ENCODE peak calls at places on chromosomes 7 and 10, in five cellular contexts. One of them, this sample, is unnamed.

GRCh38 chr10:31669367-31669766 is 259.3 kb downstream of the ARHGAP12 start:
- DNase-seq in breast epithelium: peak; percentile 33
- DNase-seq in mesendoderm: no peak
- DNase-seq in RWPE2: no peak
- DNase-seq in hepatocyte: no peak
- DNase-seq in this sample: peak; percentile 27

GRCh38 chr10:90313548-90314325 is 544.1 kb downstream of the HTR7 start:
- DNase-seq in breast epithelium: no peak
- DNase-seq in mesendoderm: peak; percentile 52
- DNase-seq in RWPE2: no peak
- DNase-seq in hepatocyte: no peak
- DNase-seq in this sample: no peak

GRCh38 chr7:36283711-36284130 is 105.9 kb upstream of the ANLN start:
- DNase-seq in breast epithelium: no peak
- DNase-seq in mesendoderm: no peak
- DNase-seq in RWPE2: peak; percentile 59
- DNase-seq in hepatocyte: no peak
- DNase-seq in this sample: peak; percentile 38

GRCh38 chr7:130099331-130099730 is 29.0 kb downstream of the KLHDC10 start:
- DNase-seq in breast epithelium: no peak
- DNase-seq in mesendoderm: peak; percentile 13
- DNase-seq in RWPE2: no peak
- DNase-seq in hepatocyte: no peak
- DNase-seq in this sample: no peak

GRCh38 chr7:81333536-81333935 is 414.7 kb upstream of the SEMA3C start:
- DNase-seq in breast epithelium: no peak
- DNase-seq in mesendoderm: no peak
- DNase-seq in RWPE2: no peak
- DNase-seq in hepatocyte: no peak
- DNase-seq in this sample: no peak

GRCh38 chr10:44016589-44017482 is 368.1 kb downstream of the CXCL12 start:
- DNase-seq in breast epithelium: no peak
- DNase-seq in mesendoderm: no peak
- DNase-seq in RWPE2: no peak
- DNase-seq in hepatocyte: no peak
- DNase-seq in this sample: no peak

GRCh38 chr10:20817646-20818045 is 79.5 kb downstream of the NEBL start:
- DNase-seq in breast epithelium: no peak
- DNase-seq in mesendoderm: peak; percentile 12
- DNase-seq in RWPE2: no peak
- DNase-seq in hepatocyte: no peak
- DNase-seq in this sample: no peak

GRCh38 chr7:96178581-96178980 is 143.3 kb downstream of the SLC25A13 start:
- DNase-seq in breast epithelium: no peak
- DNase-seq in mesendoderm: peak; percentile 86
- DNase-seq in RWPE2: no peak
- DNase-seq in hepatocyte: no peak
- DNase-seq in this sample: no peak

GRCh38 chr10:61541960-61542359 is 88.8 kb upstream of the TMEM26 start:
- DNase-seq in breast epithelium: no peak
- DNase-seq in mesendoderm: no peak
- DNase-seq in RWPE2: no peak
- DNase-seq in hepatocyte: no peak
- DNase-seq in this sample: no peak

GRCh38 chr7:98049034-98049433 is 57.6 kb upstream of the LMTK2 start:
- DNase-seq in breast epithelium: peak; percentile 86
- DNase-seq in mesendoderm: peak; percentile 94
- DNase-seq in RWPE2: peak; percentile 85
- DNase-seq in hepatocyte: no peak
- DNase-seq in this sample: no peak

GRCh38 chr7:131013716-131014115 is 279.7 kb upstream of the KLF14 start:
- DNase-seq in breast epithelium: no peak
- DNase-seq in mesendoderm: no peak
- DNase-seq in RWPE2: no peak
- DNase-seq in hepatocyte: no peak
- DNase-seq in this sample: no peak

GRCh38 chr7:108592633-108593277 is 23.1 kb downstream of the DNAJB9 start:
- DNase-seq in breast epithelium: no peak
- DNase-seq in mesendoderm: no peak
- DNase-seq in RWPE2: no peak
- DNase-seq in hepatocyte: peak; percentile 45
- DNase-seq in this sample: no peak

GRCh38 chr7:114100810-114101209 is 182.0 kb upstream of the PPP1R3A start:
- DNase-seq in breast epithelium: no peak
- DNase-seq in mesendoderm: no peak
- DNase-seq in RWPE2: no peak
- DNase-seq in hepatocyte: peak; percentile 8
- DNase-seq in this sample: no peak

GRCh38 chr10:8056891-8057331 is 2.4 kb downstream of the GATA3 start:
- DNase-seq in breast epithelium: no peak
- DNase-seq in mesendoderm: no peak
- DNase-seq in RWPE2: no peak
- DNase-seq in hepatocyte: no peak
- DNase-seq in this sample: no peak

GRCh38 chr10:122590158-122590557 is 29.6 kb downstream of the DMBT1 start:
- DNase-seq in breast epithelium: no peak
- DNase-seq in mesendoderm: no peak
- DNase-seq in RWPE2: no peak
- DNase-seq in hepatocyte: no peak
- DNase-seq in this sample: no peak

GRCh38 chr7:125444864-125445263 is 515.2 kb upstream of the POT1 start:
- DNase-seq in breast epithelium: no peak
- DNase-seq in mesendoderm: no peak
- DNase-seq in RWPE2: no peak
- DNase-seq in hepatocyte: no peak
- DNase-seq in this sample: no peak

GRCh38 chr7:70557281-70557680 is 574.7 kb upstream of the GALNT17 start:
- DNase-seq in breast epithelium: no peak
- DNase-seq in mesendoderm: no peak
- DNase-seq in RWPE2: no peak
- DNase-seq in hepatocyte: no peak
- DNase-seq in this sample: no peak

GRCh38 chr7:92412745-92413144 is 34.5 kb upstream of the GATAD1 start:
- DNase-seq in breast epithelium: no peak
- DNase-seq in mesendoderm: no peak
- DNase-seq in RWPE2: no peak
- DNase-seq in hepatocyte: no peak
- DNase-seq in this sample: no peak

GRCh38 chr10:110723224-110723891 is 79.2 kb downstream of the RBM20 start:
- DNase-seq in breast epithelium: no peak
- DNase-seq in mesendoderm: no peak
- DNase-seq in RWPE2: no peak
- DNase-seq in hepatocyte: no peak
- DNase-seq in this sample: no peak

GRCh38 chr7:55556492-55556891 is 15.8 kb downstream of the VOPP1 start:
- DNase-seq in breast epithelium: no peak
- DNase-seq in mesendoderm: no peak
- DNase-seq in RWPE2: no peak
- DNase-seq in hepatocyte: no peak
- DNase-seq in this sample: no peak

GRCh38 chr7:55553087-55553345 is 19.3 kb downstream of the VOPP1 start:
- DNase-seq in breast epithelium: no peak
- DNase-seq in mesendoderm: no peak
- DNase-seq in RWPE2: no peak
- DNase-seq in hepatocyte: no peak
- DNase-seq in this sample: no peak

GRCh38 chr7:55554055-55554454 is 18.2 kb downstream of the VOPP1 start:
- DNase-seq in breast epithelium: no peak
- DNase-seq in mesendoderm: no peak
- DNase-seq in RWPE2: no peak
- DNase-seq in hepatocyte: no peak
- DNase-seq in this sample: no peak

GRCh38 chr7:55556031-55556430 is 16.3 kb downstream of the VOPP1 start:
- DNase-seq in breast epithelium: no peak
- DNase-seq in mesendoderm: no peak
- DNase-seq in RWPE2: no peak
- DNase-seq in hepatocyte: no peak
- DNase-seq in this sample: no peak

GRCh38 chr7:55555160-55555559 is 17.1 kb downstream of the VOPP1 start:
- DNase-seq in breast epithelium: no peak
- DNase-seq in mesendoderm: no peak
- DNase-seq in RWPE2: no peak
- DNase-seq in hepatocyte: no peak
- DNase-seq in this sample: no peak
- H3K27ac ChIP-seq in breast epithelium: no peak overlapping the region
- H3K27ac ChIP-seq in mesendoderm: no peak overlapping the region
- H3K27ac ChIP-seq in RWPE2: no peak overlapping the region
- H3K27ac ChIP-seq in hepatocyte: no peak overlapping the region
- H3K27ac ChIP-seq in this sample: no peak overlapping the region

GRCh38 chr10:78545756-78546155 is 512.1 kb downstream of the RPS24 start:
- DNase-seq in breast epithelium: no peak
- DNase-seq in mesendoderm: peak; percentile 55
- DNase-seq in RWPE2: no peak
- DNase-seq in hepatocyte: no peak
- DNase-seq in this sample: no peak
- H3K27ac ChIP-seq in breast epithelium: no peak overlapping the region
- H3K27ac ChIP-seq in mesendoderm: no peak overlapping the region
- H3K27ac ChIP-seq in RWPE2: no peak overlapping the region
- H3K27ac ChIP-seq in hepatocyte: no peak overlapping the region
- H3K27ac ChIP-seq in this sample: no peak overlapping the region

GRCh38 chr7:100438172-100438571 is 1.9 kb upstream of the PPP1R35 start:
- DNase-seq in breast epithelium: no peak
- DNase-seq in mesendoderm: no peak
- DNase-seq in RWPE2: no peak
- DNase-seq in hepatocyte: no peak
- DNase-seq in this sample: no peak

GRCh38 chr7:100435401-100436304 is 644 bp downstream of the PPP1R35 start:
- DNase-seq in breast epithelium: no peak
- DNase-seq in mesendoderm: peak; percentile 54
- DNase-seq in RWPE2: no peak
- DNase-seq in hepatocyte: peak; percentile 68
- DNase-seq in this sample: peak; percentile 66

GRCh38 chr7:100434297-100435144 is 1.8 kb downstream of the PPP1R35 start:
- DNase-seq in breast epithelium: no peak
- DNase-seq in mesendoderm: no peak
- DNase-seq in RWPE2: no peak
- DNase-seq in hepatocyte: no peak
- DNase-seq in this sample: no peak

GRCh38 chr7:100433592-100434296 is 2.6 kb downstream of the PPP1R35 start:
- DNase-seq in breast epithelium: no peak
- DNase-seq in mesendoderm: no peak
- DNase-seq in RWPE2: no peak
- DNase-seq in hepatocyte: no peak
- DNase-seq in this sample: no peak

DNA sequence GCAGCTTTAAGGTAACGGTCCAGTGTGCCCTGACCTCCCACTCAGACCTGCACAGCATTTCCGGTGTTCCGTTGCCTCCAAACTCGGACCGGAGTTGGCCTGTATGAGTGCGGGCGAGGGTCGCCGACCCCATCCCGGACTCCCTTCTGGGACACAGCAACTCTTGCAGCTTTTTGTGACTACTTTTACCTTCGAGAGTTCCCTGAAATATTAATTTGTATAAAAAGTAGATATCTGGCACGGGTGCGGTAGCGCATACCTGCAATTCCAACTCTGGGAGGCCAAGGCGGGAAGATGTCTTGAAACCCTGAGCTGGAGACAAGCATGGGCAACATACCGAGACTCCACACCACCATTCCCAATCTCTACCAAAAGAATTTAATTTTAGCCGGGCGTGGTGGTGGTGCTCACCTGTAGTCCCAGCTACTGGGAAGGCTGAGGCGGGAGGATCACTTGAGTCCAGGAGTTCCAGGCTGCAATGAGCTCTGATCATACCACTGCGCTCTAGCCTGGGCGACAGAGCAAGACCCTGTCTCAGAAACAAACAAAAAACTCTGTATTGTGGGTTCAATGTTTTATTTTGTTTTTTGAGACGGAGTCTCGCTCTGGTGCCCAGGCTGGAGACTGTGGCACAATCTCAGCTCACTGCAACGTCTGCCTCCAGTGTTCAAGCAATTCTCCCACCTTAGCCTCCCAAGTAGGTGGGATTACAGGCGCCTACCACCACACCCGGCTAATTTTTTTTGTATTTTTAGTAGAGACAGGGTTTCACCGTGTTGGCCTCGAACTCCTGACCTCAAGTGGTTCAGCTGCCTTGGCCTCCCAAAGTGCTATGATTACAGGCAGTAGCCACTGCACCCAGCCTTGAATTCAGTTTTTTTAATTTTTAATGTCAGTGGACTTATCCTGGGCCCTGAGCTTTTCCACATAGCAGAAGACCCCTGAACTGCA is 1.1 kb upstream of the PPP1R35 start:
- DNase-seq in breast epithelium: no peak
- DNase-seq in mesendoderm: no peak
- DNase-seq in RWPE2: no peak
- DNase-seq in hepatocyte: no peak
- DNase-seq in this sample: no peak
- H3K27ac ChIP-seq in breast epithelium: peak overlapping the region; percentile 100
- H3K27ac ChIP-seq in mesendoderm: no peak overlapping the region
- H3K27ac ChIP-seq in RWPE2: peak overlapping the region; percentile 87
- H3K27ac ChIP-seq in hepatocyte: peak overlapping the region; percentile 74
- H3K27ac ChIP-seq in this sample: no peak overlapping the region

GRCh38 chr10:130195746-130196294 is 59.6 kb downstream of the GLRX3 start:
- DNase-seq in breast epithelium: no peak
- DNase-seq in mesendoderm: no peak
- DNase-seq in RWPE2: no peak
- DNase-seq in hepatocyte: no peak
- DNase-seq in this sample: no peak

GRCh38 chr10:130193493-130194193 is 57.5 kb downstream of the GLRX3 start:
- DNase-seq in breast epithelium: no peak
- DNase-seq in mesendoderm: peak; percentile 48
- DNase-seq in RWPE2: no peak
- DNase-seq in hepatocyte: no peak
- DNase-seq in this sample: no peak

GRCh38 chr10:130193033-130193432 is 56.8 kb downstream of the GLRX3 start:
- DNase-seq in breast epithelium: no peak
- DNase-seq in mesendoderm: no peak
- DNase-seq in RWPE2: no peak
- DNase-seq in hepatocyte: no peak
- DNase-seq in this sample: no peak

GRCh38 chr10:130194991-130195645 is 58.9 kb downstream of the GLRX3 start:
- DNase-seq in breast epithelium: no peak
- DNase-seq in mesendoderm: no peak
- DNase-seq in RWPE2: no peak
- DNase-seq in hepatocyte: no peak
- DNase-seq in this sample: no peak

DNA sequence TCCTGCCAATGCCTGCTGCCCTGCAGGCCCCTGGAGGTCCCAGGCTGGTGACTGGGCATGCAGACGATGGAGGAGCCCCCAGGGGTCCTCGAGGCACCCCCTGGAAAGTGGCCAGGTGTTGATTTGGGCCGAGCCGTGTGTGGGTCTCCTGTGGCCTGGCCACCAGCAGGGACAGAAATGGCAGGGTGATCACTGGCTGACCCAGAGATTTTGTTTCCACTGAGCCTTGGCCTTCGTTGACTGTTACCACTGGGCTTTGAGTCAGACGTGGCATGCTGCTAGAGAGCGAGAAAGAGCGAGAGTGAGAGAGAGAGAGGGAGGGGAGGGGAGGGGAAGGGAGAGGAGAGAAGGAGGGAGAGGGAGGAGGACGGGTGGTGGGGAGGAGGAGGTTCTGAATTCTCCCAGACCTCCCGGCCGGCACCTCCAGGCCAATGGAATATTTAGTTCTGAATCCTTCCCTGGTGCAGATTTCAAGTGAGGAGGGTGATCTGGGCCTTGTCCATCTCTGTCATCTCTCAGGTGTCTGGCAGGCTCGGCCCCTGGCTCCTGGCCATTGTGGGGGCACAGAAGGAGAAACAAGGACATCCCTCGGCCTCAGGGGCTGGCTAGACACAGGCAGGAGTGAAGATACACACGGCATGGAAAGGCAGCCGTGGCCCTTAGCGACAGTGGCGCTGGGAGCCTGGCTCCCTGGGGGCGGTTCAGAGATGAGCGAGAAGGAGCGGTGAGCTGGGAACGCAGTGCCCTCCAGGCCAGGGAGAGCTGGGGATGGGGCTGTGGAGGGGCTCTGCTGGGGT is 58.2 kb downstream of the GLRX3 start:
- DNase-seq in breast epithelium: no peak
- DNase-seq in mesendoderm: no peak
- DNase-seq in RWPE2: no peak
- DNase-seq in hepatocyte: no peak
- DNase-seq in this sample: no peak
- H3K27ac ChIP-seq in breast epithelium: no peak overlapping the region
- H3K27ac ChIP-seq in mesendoderm: no peak overlapping the region
- H3K27ac ChIP-seq in RWPE2: no peak overlapping the region
- H3K27ac ChIP-seq in hepatocyte: no peak overlapping the region
- H3K27ac ChIP-seq in this sample: no peak overlapping the region

This sample was measured in substantia nigra.